ENCODE peak calls at places on chromosomes 2 and 18, in five cellular contexts. One of them, this sample, is unnamed. For H3K4me1, the result is how much of the 10 kb centered on the place peaks cover.

GRCh38 chr2:3585239-3586109 is 9.4 kb upstream of the COLEC11 start:
- DNase-seq in cardiac muscle cell: peak
- DNase-seq in CD8-positive, alpha-beta memory T cell: no peak
- DNase-seq in neuronal stem cell: no peak
- DNase-seq in Karpas-422: no peak
- DNase-seq in this sample: no peak

GRCh38 chr18:46771141-46771540 is 14.3 kb upstream of the ST8SIA5 start:
- DNase-seq in cardiac muscle cell: no peak
- DNase-seq in CD8-positive, alpha-beta memory T cell: no peak
- DNase-seq in neuronal stem cell: no peak
- DNase-seq in Karpas-422: no peak
- DNase-seq in this sample: no peak

GRCh38 chr2:205367536-205367935 is 314.8 kb upstream of the NRP2 start:
- DNase-seq in cardiac muscle cell: no peak
- DNase-seq in CD8-positive, alpha-beta memory T cell: no peak
- DNase-seq in neuronal stem cell: no peak
- DNase-seq in Karpas-422: no peak
- DNase-seq in this sample: no peak

GRCh38 chr2:174025271-174026121 is 60.3 kb upstream of the SP3 start:
- DNase-seq in cardiac muscle cell: peak
- DNase-seq in CD8-positive, alpha-beta memory T cell: no peak
- DNase-seq in neuronal stem cell: no peak
- DNase-seq in Karpas-422: no peak
- DNase-seq in this sample: no peak

GRCh38 chr2:56170988-56171387 is 12.8 kb upstream of the CCDC85A start:
- DNase-seq in cardiac muscle cell: no peak
- DNase-seq in CD8-positive, alpha-beta memory T cell: no peak
- DNase-seq in neuronal stem cell: no peak
- DNase-seq in Karpas-422: no peak
- DNase-seq in this sample: no peak

GRCh38 chr2:6896930-6897759 is 19.6 kb downstream of the RSAD2 start:
- DNase-seq in cardiac muscle cell: peak
- DNase-seq in CD8-positive, alpha-beta memory T cell: no peak
- DNase-seq in neuronal stem cell: no peak
- DNase-seq in Karpas-422: peak
- DNase-seq in this sample: no peak

GRCh38 chr18:28281400-28281799 is 104.5 kb upstream of the CDH2 start:
- DNase-seq in cardiac muscle cell: no peak
- DNase-seq in CD8-positive, alpha-beta memory T cell: no peak
- DNase-seq in neuronal stem cell: no peak
- DNase-seq in Karpas-422: no peak
- DNase-seq in this sample: no peak

GRCh38 chr18:78242307-78242643 is 737.3 kb upstream of the SALL3 start:
- DNase-seq in cardiac muscle cell: peak
- DNase-seq in CD8-positive, alpha-beta memory T cell: no peak
- DNase-seq in neuronal stem cell: no peak
- DNase-seq in Karpas-422: no peak
- DNase-seq in this sample: no peak

GRCh38 chr2:46303233-46303632 is 6.0 kb downstream of the EPAS1 start:
- DNase-seq in cardiac muscle cell: no peak
- DNase-seq in CD8-positive, alpha-beta memory T cell: no peak
- DNase-seq in neuronal stem cell: no peak
- DNase-seq in Karpas-422: no peak
- DNase-seq in this sample: no peak
- H3K4me1 ChIP-seq in cardiac muscle cell: under half
- H3K4me1 ChIP-seq in CD8-positive, alpha-beta memory T cell: under half
- H3K4me1 ChIP-seq in neuronal stem cell: under half
- H3K4me1 ChIP-seq in Karpas-422: under half
- H3K4me1 ChIP-seq in this sample: under half

GRCh38 chr2:69612707-69613106 is 30.8 kb downstream of the AAK1 start:
- DNase-seq in cardiac muscle cell: no peak
- DNase-seq in CD8-positive, alpha-beta memory T cell: no peak
- DNase-seq in neuronal stem cell: no peak
- DNase-seq in Karpas-422: no peak
- DNase-seq in this sample: no peak

GRCh38 chr2:69615969-69616368 is 27.6 kb downstream of the AAK1 start:
- DNase-seq in cardiac muscle cell: no peak
- DNase-seq in CD8-positive, alpha-beta memory T cell: no peak
- DNase-seq in neuronal stem cell: no peak
- DNase-seq in Karpas-422: no peak
- DNase-seq in this sample: no peak

GRCh38 chr2:69608109-69608508 is 35.4 kb downstream of the AAK1 start:
- DNase-seq in cardiac muscle cell: no peak
- DNase-seq in CD8-positive, alpha-beta memory T cell: no peak
- DNase-seq in neuronal stem cell: no peak
- DNase-seq in Karpas-422: no peak
- DNase-seq in this sample: no peak

GRCh38 chr2:69615078-69615630 is 28.4 kb downstream of the AAK1 start:
- DNase-seq in cardiac muscle cell: peak
- DNase-seq in CD8-positive, alpha-beta memory T cell: no peak
- DNase-seq in neuronal stem cell: no peak
- DNase-seq in Karpas-422: no peak
- DNase-seq in this sample: no peak

DNA sequence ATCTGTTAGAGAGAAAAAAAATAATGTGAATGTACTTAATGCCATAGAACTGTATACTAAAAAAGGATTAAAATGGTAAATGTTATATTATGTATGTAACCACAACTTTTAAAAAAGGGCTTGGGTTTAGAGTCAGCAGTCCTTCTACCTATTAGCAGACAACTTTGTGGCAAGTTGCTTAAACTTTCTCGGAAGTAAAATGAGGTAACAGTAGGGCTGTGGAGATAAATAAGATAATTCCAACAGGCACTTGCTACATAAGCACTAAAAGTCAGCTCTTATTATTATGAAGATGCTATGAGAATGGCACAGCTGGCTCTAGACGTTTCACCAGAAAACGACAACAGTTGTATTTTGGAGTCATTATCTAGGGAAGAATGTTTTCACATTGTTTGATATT is 31.3 kb downstream of the AAK1 start:
- DNase-seq in cardiac muscle cell: no peak
- DNase-seq in CD8-positive, alpha-beta memory T cell: no peak
- DNase-seq in neuronal stem cell: no peak
- DNase-seq in Karpas-422: no peak
- DNase-seq in this sample: no peak
- H3K4me1 ChIP-seq in cardiac muscle cell: under half
- H3K4me1 ChIP-seq in CD8-positive, alpha-beta memory T cell: half or more
- H3K4me1 ChIP-seq in neuronal stem cell: under half
- H3K4me1 ChIP-seq in Karpas-422: under half
- H3K4me1 ChIP-seq in this sample: under half

DNA sequence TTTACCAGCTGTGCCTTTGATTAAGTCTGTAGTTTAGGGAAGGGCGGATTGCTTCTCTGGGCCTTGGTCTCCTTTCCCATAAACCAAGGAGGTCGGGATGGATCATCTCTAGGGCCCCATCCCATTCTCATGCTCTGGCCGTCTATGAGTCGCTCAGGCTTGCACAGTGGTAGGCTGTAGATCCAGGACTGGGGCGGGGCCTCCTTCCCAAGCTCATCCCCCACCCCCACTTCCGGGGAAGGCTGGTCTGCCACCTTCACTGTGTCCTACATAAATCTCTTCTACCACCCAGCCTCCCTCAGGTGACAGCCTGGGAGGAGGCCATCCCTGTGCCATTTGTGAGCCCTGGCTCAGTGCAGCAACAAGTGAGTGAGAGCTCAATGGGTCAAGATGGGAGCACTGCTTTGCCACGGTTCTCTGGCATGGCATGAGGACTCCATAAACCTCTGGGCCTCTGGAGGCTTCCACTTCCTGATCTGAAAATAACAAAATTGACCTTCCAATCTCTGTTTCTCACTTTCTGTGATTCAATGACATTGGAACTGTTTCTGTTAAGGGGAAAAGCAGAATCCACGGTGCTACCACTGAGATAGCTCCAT is 68.5 kb downstream of the SUMO1 start:
- DNase-seq in cardiac muscle cell: no peak
- DNase-seq in CD8-positive, alpha-beta memory T cell: no peak
- DNase-seq in neuronal stem cell: no peak
- DNase-seq in Karpas-422: no peak
- DNase-seq in this sample: no peak
- H3K4me1 ChIP-seq in cardiac muscle cell: under half
- H3K4me1 ChIP-seq in CD8-positive, alpha-beta memory T cell: under half
- H3K4me1 ChIP-seq in neuronal stem cell: under half
- H3K4me1 ChIP-seq in Karpas-422: under half
- H3K4me1 ChIP-seq in this sample: under half

GRCh38 chr2:108586631-108587030 is 52.4 kb downstream of the LIMS1 start:
- DNase-seq in cardiac muscle cell: no peak
- DNase-seq in CD8-positive, alpha-beta memory T cell: no peak
- DNase-seq in neuronal stem cell: no peak
- DNase-seq in Karpas-422: no peak
- DNase-seq in this sample: no peak
- H3K4me1 ChIP-seq in cardiac muscle cell: under half
- H3K4me1 ChIP-seq in CD8-positive, alpha-beta memory T cell: under half
- H3K4me1 ChIP-seq in neuronal stem cell: under half
- H3K4me1 ChIP-seq in Karpas-422: under half
- H3K4me1 ChIP-seq in this sample: under half

DNA sequence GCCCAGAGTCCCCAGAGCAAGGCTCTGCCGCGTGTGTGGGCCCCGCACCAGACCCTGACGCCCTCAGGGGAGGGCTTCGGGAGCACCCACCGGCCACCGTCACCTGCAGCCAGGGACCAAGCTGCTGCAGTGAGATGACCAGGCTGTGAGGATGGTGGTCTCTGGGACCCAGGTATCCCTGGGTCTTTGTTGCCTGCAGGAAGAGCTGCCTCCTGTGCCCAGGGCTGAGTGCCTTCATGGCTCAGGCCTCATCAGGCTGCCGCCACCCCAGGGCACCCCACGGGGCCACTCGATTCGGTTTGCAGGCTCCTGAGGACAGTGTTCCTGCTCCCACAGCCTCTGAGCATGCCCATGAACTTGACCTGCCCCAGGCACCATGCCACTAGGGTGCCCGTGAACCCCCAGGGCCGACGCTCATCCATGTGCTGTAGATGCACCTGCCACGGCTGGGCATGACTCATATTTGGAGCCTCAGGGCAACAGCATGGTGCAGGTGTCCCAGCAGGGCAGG is 109.8 kb downstream of the FAM210A start:
- DNase-seq in cardiac muscle cell: no peak
- DNase-seq in CD8-positive, alpha-beta memory T cell: no peak
- DNase-seq in neuronal stem cell: no peak
- DNase-seq in Karpas-422: peak
- DNase-seq in this sample: no peak
- H3K4me1 ChIP-seq in cardiac muscle cell: under half
- H3K4me1 ChIP-seq in CD8-positive, alpha-beta memory T cell: under half
- H3K4me1 ChIP-seq in neuronal stem cell: under half
- H3K4me1 ChIP-seq in Karpas-422: half or more
- H3K4me1 ChIP-seq in this sample: under half

GRCh38 chr2:200378652-200379290 is 72.3 kb downstream of the SPATS2L start:
- DNase-seq in cardiac muscle cell: peak
- DNase-seq in CD8-positive, alpha-beta memory T cell: no peak
- DNase-seq in neuronal stem cell: no peak
- DNase-seq in Karpas-422: no peak
- DNase-seq in this sample: no peak

GRCh38 chr2:200379481-200380120 is 73.1 kb downstream of the SPATS2L start:
- DNase-seq in cardiac muscle cell: no peak
- DNase-seq in CD8-positive, alpha-beta memory T cell: no peak
- DNase-seq in neuronal stem cell: no peak
- DNase-seq in Karpas-422: no peak
- DNase-seq in this sample: no peak

GRCh38 chr2:200377774-200378336 is 71.4 kb downstream of the SPATS2L start:
- DNase-seq in cardiac muscle cell: no peak
- DNase-seq in CD8-positive, alpha-beta memory T cell: no peak
- DNase-seq in neuronal stem cell: no peak
- DNase-seq in Karpas-422: no peak
- DNase-seq in this sample: no peak

GRCh38 chr2:200380833-200381542 is 74.5 kb downstream of the SPATS2L start:
- DNase-seq in cardiac muscle cell: peak
- DNase-seq in CD8-positive, alpha-beta memory T cell: no peak
- DNase-seq in neuronal stem cell: no peak
- DNase-seq in Karpas-422: no peak
- DNase-seq in this sample: no peak

DNA sequence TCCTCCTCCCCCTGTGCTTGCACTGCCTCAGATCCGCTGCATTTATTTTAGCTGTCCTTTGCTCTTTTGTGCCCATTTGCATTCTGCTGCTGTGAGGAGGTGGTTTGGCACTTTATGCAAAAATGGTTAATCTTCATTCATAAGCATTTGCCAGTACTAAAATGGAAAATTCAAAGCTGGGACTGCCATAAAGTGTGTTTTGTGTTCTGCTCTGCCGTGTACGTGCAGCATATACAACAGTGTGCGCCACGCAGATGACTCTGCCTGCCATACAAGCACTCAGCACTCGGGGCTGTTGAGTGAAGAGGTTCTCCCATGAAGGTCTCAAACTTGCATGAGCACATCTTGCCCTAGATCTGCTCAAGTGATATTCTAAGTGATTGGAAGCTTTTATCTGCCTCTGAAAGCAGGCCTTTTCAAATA is 73.7 kb downstream of the SPATS2L start:
- DNase-seq in cardiac muscle cell: no peak
- DNase-seq in CD8-positive, alpha-beta memory T cell: no peak
- DNase-seq in neuronal stem cell: no peak
- DNase-seq in Karpas-422: peak
- DNase-seq in this sample: no peak
- H3K4me1 ChIP-seq in cardiac muscle cell: under half
- H3K4me1 ChIP-seq in CD8-positive, alpha-beta memory T cell: under half
- H3K4me1 ChIP-seq in neuronal stem cell: under half
- H3K4me1 ChIP-seq in Karpas-422: under half
- H3K4me1 ChIP-seq in this sample: under half

GRCh38 chr2:144971937-144972336 is 452.0 kb upstream of the ZEB2 start:
- DNase-seq in cardiac muscle cell: no peak
- DNase-seq in CD8-positive, alpha-beta memory T cell: no peak
- DNase-seq in neuronal stem cell: no peak
- DNase-seq in Karpas-422: no peak
- DNase-seq in this sample: no peak
- H3K4me1 ChIP-seq in cardiac muscle cell: under half
- H3K4me1 ChIP-seq in CD8-positive, alpha-beta memory T cell: under half
- H3K4me1 ChIP-seq in neuronal stem cell: under half
- H3K4me1 ChIP-seq in Karpas-422: under half
- H3K4me1 ChIP-seq in this sample: under half

GRCh38 chr18:58226476-58226875 is 182.4 kb downstream of the NEDD4L start:
- DNase-seq in cardiac muscle cell: no peak
- DNase-seq in CD8-positive, alpha-beta memory T cell: no peak
- DNase-seq in neuronal stem cell: no peak
- DNase-seq in Karpas-422: no peak
- DNase-seq in this sample: no peak

GRCh38 chr18:58225101-58225500 is 181.1 kb downstream of the NEDD4L start:
- DNase-seq in cardiac muscle cell: no peak
- DNase-seq in CD8-positive, alpha-beta memory T cell: no peak
- DNase-seq in neuronal stem cell: no peak
- DNase-seq in Karpas-422: peak
- DNase-seq in this sample: no peak

GRCh38 chr18:58223717-58224424 is 179.8 kb downstream of the NEDD4L start:
- DNase-seq in cardiac muscle cell: peak
- DNase-seq in CD8-positive, alpha-beta memory T cell: no peak
- DNase-seq in neuronal stem cell: no peak
- DNase-seq in Karpas-422: no peak
- DNase-seq in this sample: no peak

GRCh38 chr18:58222439-58223125 is 178.6 kb downstream of the NEDD4L start:
- DNase-seq in cardiac muscle cell: no peak
- DNase-seq in CD8-positive, alpha-beta memory T cell: no peak
- DNase-seq in neuronal stem cell: no peak
- DNase-seq in Karpas-422: no peak
- DNase-seq in this sample: no peak

GRCh38 chr18:58224425-58224750 is 180.4 kb downstream of the NEDD4L start:
- DNase-seq in cardiac muscle cell: no peak
- DNase-seq in CD8-positive, alpha-beta memory T cell: no peak
- DNase-seq in neuronal stem cell: no peak
- DNase-seq in Karpas-422: no peak
- DNase-seq in this sample: no peak
- H3K4me1 ChIP-seq in cardiac muscle cell: under half
- H3K4me1 ChIP-seq in CD8-positive, alpha-beta memory T cell: under half
- H3K4me1 ChIP-seq in neuronal stem cell: under half
- H3K4me1 ChIP-seq in Karpas-422: under half
- H3K4me1 ChIP-seq in this sample: under half